ENCODE peak calls at places on chromosomes 16 and 17, in six cellular contexts. One of them, this sample, is unnamed. For H3K4me1, the result is how much of the 10 kb centered on the place peaks cover.

GRCh38 chr17:44832821-44833220 is 2.7 kb upstream of the GJC1 start:
- DNase-seq in stomach: no peak
- DNase-seq in ovary: no peak
- DNase-seq in adrenal gland: no peak
- DNase-seq in heart left ventricle: no peak
- DNase-seq in suprapubic skin: no peak
- DNase-seq in this sample: no peak

GRCh38 chr16:76964464-76965154 is 226.4 kb upstream of the MON1B start:
- DNase-seq in stomach: no peak
- DNase-seq in ovary: no peak
- DNase-seq in adrenal gland: no peak
- DNase-seq in heart left ventricle: no peak
- DNase-seq in suprapubic skin: no peak
- DNase-seq in this sample: no peak

GRCh38 chr16:27326738-27327585 is 13.2 kb downstream of the IL4R start:
- DNase-seq in stomach: peak
- DNase-seq in ovary: peak
- DNase-seq in adrenal gland: peak
- DNase-seq in heart left ventricle: peak
- DNase-seq in suprapubic skin: peak
- DNase-seq in this sample: peak

GRCh38 chr17:34706029-34706428 is 126.6 kb downstream of the TMEM132E start:
- DNase-seq in stomach: no peak
- DNase-seq in ovary: no peak
- DNase-seq in adrenal gland: peak
- DNase-seq in heart left ventricle: peak
- DNase-seq in suprapubic skin: no peak
- DNase-seq in this sample: peak

GRCh38 chr16:79013004-79013403 is 587.5 kb downstream of the MAF start:
- DNase-seq in stomach: no peak
- DNase-seq in ovary: no peak
- DNase-seq in adrenal gland: no peak
- DNase-seq in heart left ventricle: no peak
- DNase-seq in suprapubic skin: no peak
- DNase-seq in this sample: no peak

GRCh38 chr17:65683428-65683827 is 122.0 kb upstream of the AXIN2 start:
- DNase-seq in stomach: no peak
- DNase-seq in ovary: no peak
- DNase-seq in adrenal gland: no peak
- DNase-seq in heart left ventricle: no peak
- DNase-seq in suprapubic skin: no peak
- DNase-seq in this sample: no peak

GRCh38 chr17:63126607-63127006 is 160.6 kb downstream of the TANC2 start:
- DNase-seq in stomach: no peak
- DNase-seq in ovary: no peak
- DNase-seq in adrenal gland: no peak
- DNase-seq in heart left ventricle: no peak
- DNase-seq in suprapubic skin: no peak
- DNase-seq in this sample: no peak

GRCh38 chr17:13702266-13702665 is 100.5 kb upstream of the HS3ST3A1 start:
- DNase-seq in stomach: no peak
- DNase-seq in ovary: no peak
- DNase-seq in adrenal gland: no peak
- DNase-seq in heart left ventricle: no peak
- DNase-seq in suprapubic skin: no peak
- DNase-seq in this sample: no peak

GRCh38 chr16:71927383-71927782 is 32.1 kb downstream of the IST1 start:
- DNase-seq in stomach: peak
- DNase-seq in ovary: peak
- DNase-seq in adrenal gland: peak
- DNase-seq in heart left ventricle: peak
- DNase-seq in suprapubic skin: no peak
- DNase-seq in this sample: peak

GRCh38 chr16:81530814-81531213 is 86.2 kb downstream of the CMIP start:
- DNase-seq in stomach: no peak
- DNase-seq in ovary: no peak
- DNase-seq in adrenal gland: no peak
- DNase-seq in heart left ventricle: no peak
- DNase-seq in suprapubic skin: no peak
- DNase-seq in this sample: no peak

GRCh38 chr16:12311309-12311708 is 334.8 kb downstream of the SNX29 start:
- DNase-seq in stomach: no peak
- DNase-seq in ovary: peak
- DNase-seq in adrenal gland: no peak
- DNase-seq in heart left ventricle: no peak
- DNase-seq in suprapubic skin: no peak
- DNase-seq in this sample: no peak

GRCh38 chr17:30345527-30346075 is 11.7 kb upstream of the TMIGD1 start:
- DNase-seq in stomach: no peak
- DNase-seq in ovary: no peak
- DNase-seq in adrenal gland: no peak
- DNase-seq in heart left ventricle: no peak
- DNase-seq in suprapubic skin: no peak
- DNase-seq in this sample: no peak

GRCh38 chr16:3074860-3075545 is 9.6 kb downstream of the IL32 start:
- DNase-seq in stomach: peak
- DNase-seq in ovary: no peak
- DNase-seq in adrenal gland: no peak
- DNase-seq in heart left ventricle: peak
- DNase-seq in suprapubic skin: no peak
- DNase-seq in this sample: no peak

GRCh38 chr17:47120521-47121095 is 68.5 kb downstream of the CDC27 start:
- DNase-seq in stomach: no peak
- DNase-seq in ovary: no peak
- DNase-seq in adrenal gland: no peak
- DNase-seq in heart left ventricle: no peak
- DNase-seq in suprapubic skin: no peak
- DNase-seq in this sample: no peak

GRCh38 chr16:57092786-57093301 is 461 bp downstream of the CPNE2 start:
- DNase-seq in stomach: peak
- DNase-seq in ovary: peak
- DNase-seq in adrenal gland: peak
- DNase-seq in heart left ventricle: peak
- DNase-seq in suprapubic skin: no peak
- DNase-seq in this sample: peak

GRCh38 chr17:14051692-14052091 is 17.6 kb upstream of the COX10 start:
- DNase-seq in stomach: no peak
- DNase-seq in ovary: no peak
- DNase-seq in adrenal gland: no peak
- DNase-seq in heart left ventricle: no peak
- DNase-seq in suprapubic skin: no peak
- DNase-seq in this sample: no peak

GRCh38 chr16:8903004-8903403 is 20.9 kb downstream of the LITAFD start:
- DNase-seq in stomach: no peak
- DNase-seq in ovary: no peak
- DNase-seq in adrenal gland: no peak
- DNase-seq in heart left ventricle: no peak
- DNase-seq in suprapubic skin: no peak
- DNase-seq in this sample: no peak

GRCh38 chr16:89113152-89113547 is 19.5 kb downstream of the ACSF3 start:
- DNase-seq in stomach: no peak
- DNase-seq in ovary: no peak
- DNase-seq in adrenal gland: no peak
- DNase-seq in heart left ventricle: no peak
- DNase-seq in suprapubic skin: no peak
- DNase-seq in this sample: no peak

GRCh38 chr17:79126139-79126538 is 51.5 kb downstream of the ENGASE start:
- DNase-seq in stomach: peak
- DNase-seq in ovary: no peak
- DNase-seq in adrenal gland: no peak
- DNase-seq in heart left ventricle: peak
- DNase-seq in suprapubic skin: no peak
- DNase-seq in this sample: peak

GRCh38 chr17:65696739-65697394 is 135.4 kb upstream of the AXIN2 start:
- DNase-seq in stomach: no peak
- DNase-seq in ovary: no peak
- DNase-seq in adrenal gland: no peak
- DNase-seq in heart left ventricle: no peak
- DNase-seq in suprapubic skin: no peak
- DNase-seq in this sample: no peak

GRCh38 chr17:55710829-55711496 is 11.7 kb downstream of the TMEM100 start:
- DNase-seq in stomach: no peak
- DNase-seq in ovary: no peak
- DNase-seq in adrenal gland: no peak
- DNase-seq in heart left ventricle: no peak
- DNase-seq in suprapubic skin: no peak
- DNase-seq in this sample: peak

GRCh38 chr17:62572488-62573469 is 54.7 kb upstream of the MRC2 start:
- DNase-seq in stomach: no peak
- DNase-seq in ovary: no peak
- DNase-seq in adrenal gland: no peak
- DNase-seq in heart left ventricle: no peak
- DNase-seq in suprapubic skin: no peak
- DNase-seq in this sample: no peak

GRCh38 chr16:75578725-75579124 is 12.5 kb downstream of the GABARAPL2 start:
- DNase-seq in stomach: no peak
- DNase-seq in ovary: no peak
- DNase-seq in adrenal gland: no peak
- DNase-seq in heart left ventricle: no peak
- DNase-seq in suprapubic skin: no peak
- DNase-seq in this sample: no peak

GRCh38 chr16:80656731-80657150 is 115.9 kb downstream of the DYNLRB2 start:
- DNase-seq in stomach: no peak
- DNase-seq in ovary: no peak
- DNase-seq in adrenal gland: no peak
- DNase-seq in heart left ventricle: no peak
- DNase-seq in suprapubic skin: no peak
- DNase-seq in this sample: no peak

GRCh38 chr16:49269231-49269630 is 12.4 kb downstream of the CBLN1 start:
- DNase-seq in stomach: no peak
- DNase-seq in ovary: no peak
- DNase-seq in adrenal gland: no peak
- DNase-seq in heart left ventricle: no peak
- DNase-seq in suprapubic skin: no peak
- DNase-seq in this sample: no peak

GRCh38 chr17:79529661-79530081 is 81.2 kb downstream of the RBFOX3 start:
- DNase-seq in stomach: no peak
- DNase-seq in ovary: no peak
- DNase-seq in adrenal gland: no peak
- DNase-seq in heart left ventricle: no peak
- DNase-seq in suprapubic skin: no peak
- DNase-seq in this sample: no peak

GRCh38 chr17:81710514-81711308 is 1.4 kb upstream of the SLC25A10 start:
- DNase-seq in stomach: no peak
- DNase-seq in ovary: peak
- DNase-seq in adrenal gland: no peak
- DNase-seq in heart left ventricle: no peak
- DNase-seq in suprapubic skin: no peak
- DNase-seq in this sample: peak
- TF ChIP-seq CTCF in stomach: no peak
- TF ChIP-seq CTCF in ovary: no peak
- TF ChIP-seq CTCF in adrenal gland: no peak
- TF ChIP-seq CTCF in heart left ventricle: no peak
- TF ChIP-seq CTCF in suprapubic skin: no peak
- TF ChIP-seq CTCF in this sample: no peak

DNA sequence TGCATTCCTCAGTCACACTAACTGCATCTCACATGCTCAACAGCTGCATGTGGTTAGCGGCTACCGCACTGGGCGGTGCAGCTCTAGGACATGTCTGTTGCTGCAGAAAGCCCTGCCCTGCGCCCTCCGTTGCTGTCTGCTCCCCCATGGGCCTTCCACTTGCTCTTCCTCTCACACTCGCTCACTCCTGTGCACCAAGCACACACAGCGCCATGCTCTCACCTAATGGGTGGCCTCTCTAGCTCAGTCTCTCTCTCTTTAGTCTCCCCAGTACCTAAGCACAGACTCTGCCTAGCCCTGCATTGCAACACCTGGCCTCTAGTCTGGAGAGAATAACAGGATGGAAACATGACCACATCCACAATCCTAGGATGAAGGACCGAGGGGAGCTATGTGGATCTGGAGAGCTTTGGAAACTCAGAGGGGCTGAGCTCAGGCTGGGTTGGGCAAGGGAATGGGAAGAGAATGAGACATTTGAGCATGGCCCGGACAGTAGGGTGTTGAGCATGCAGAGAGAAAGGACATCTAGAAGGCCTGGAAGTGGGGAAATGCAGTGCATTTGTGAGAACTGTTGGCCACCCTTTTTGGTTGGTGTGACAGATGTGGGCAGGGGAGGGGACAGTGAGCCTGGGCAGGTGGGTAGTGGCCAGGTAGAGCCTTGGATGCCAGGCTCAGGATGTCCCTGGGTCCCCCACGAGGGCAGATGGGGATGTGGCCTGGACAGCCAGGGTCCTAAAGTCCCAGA is 16.0 kb downstream of the SGCA start:
- DNase-seq in stomach: no peak
- DNase-seq in ovary: no peak
- DNase-seq in adrenal gland: no peak
- DNase-seq in heart left ventricle: no peak
- DNase-seq in suprapubic skin: no peak
- DNase-seq in this sample: no peak
- H3K4me1 ChIP-seq in stomach: half or more
- H3K4me1 ChIP-seq in ovary: under half
- H3K4me1 ChIP-seq in adrenal gland: under half
- H3K4me1 ChIP-seq in heart left ventricle: under half
- H3K4me1 ChIP-seq in suprapubic skin: half or more
- H3K4me1 ChIP-seq in this sample: under half

GRCh38 chr17:51257150-51258081 is 2.4 kb downstream of the MBTD1 start:
- DNase-seq in stomach: no peak
- DNase-seq in ovary: no peak
- DNase-seq in adrenal gland: no peak
- DNase-seq in heart left ventricle: no peak
- DNase-seq in suprapubic skin: no peak
- DNase-seq in this sample: no peak
- H3K4me3 ChIP-seq in stomach: no peak
- H3K4me3 ChIP-seq in ovary: no peak
- H3K4me3 ChIP-seq in adrenal gland: no peak
- H3K4me3 ChIP-seq in heart left ventricle: no peak
- H3K4me3 ChIP-seq in suprapubic skin: no peak
- H3K4me3 ChIP-seq in this sample: no peak

DNA sequence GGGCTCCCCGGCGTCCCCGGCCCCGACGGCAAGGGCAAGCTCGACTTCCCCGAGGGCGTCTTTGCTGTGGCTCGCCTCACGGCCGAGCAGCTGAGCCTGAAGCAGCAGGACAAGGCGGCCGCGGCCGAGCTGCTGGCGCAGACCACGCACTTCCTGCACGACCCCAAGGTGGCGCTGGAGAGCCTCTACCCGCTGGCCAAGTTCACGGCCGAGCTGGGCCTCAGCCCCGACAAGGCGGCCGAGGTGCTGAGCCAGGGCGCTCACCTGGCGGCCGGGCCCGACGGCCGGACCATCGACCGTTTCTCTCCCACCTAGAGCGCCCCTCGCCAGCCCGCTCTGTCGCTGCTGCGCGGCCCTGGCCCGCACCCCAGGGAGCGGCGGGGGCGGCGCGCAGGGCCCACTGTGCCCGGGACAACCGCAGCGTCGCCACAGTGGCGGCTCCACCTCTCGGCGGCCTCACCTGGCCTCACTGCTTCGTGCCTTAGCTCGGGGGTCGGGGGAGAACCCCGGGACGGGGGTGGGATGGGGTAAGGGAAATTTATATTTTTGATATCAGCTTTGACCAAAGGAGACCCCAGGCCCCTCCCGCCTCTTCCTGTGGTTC is 3.7 kb downstream of the HIC1 start:
- DNase-seq in stomach: peak
- DNase-seq in ovary: peak
- DNase-seq in adrenal gland: peak
- DNase-seq in heart left ventricle: peak
- DNase-seq in suprapubic skin: no peak
- DNase-seq in this sample: peak
- TF ChIP-seq CTCF in stomach: peak
- TF ChIP-seq CTCF in ovary: peak
- TF ChIP-seq CTCF in adrenal gland: peak
- TF ChIP-seq CTCF in heart left ventricle: peak
- TF ChIP-seq CTCF in suprapubic skin: peak
- TF ChIP-seq CTCF in this sample: peak